ENCODE peak calls at places on chromosomes 3 and 15, in ten cellular contexts. A, T, R, C, Q, U, P, S, W and M are unnamed samples.

GRCh38 chr3:134371542-134372324 is 2.5 kb downstream of the AMOTL2 start:
- DNase-seq in S (peak; percentile 87), T (no peak), A (no peak), U (no peak), C (no peak), Q (no peak), P (no peak), W (no peak), R (no peak), M (no peak)

GRCh38 chr3:73710340-73710739 is 85.6 kb upstream of the PDZRN3 start:
- DNase-seq in A (no peak), R (no peak), S (no peak), Q (no peak), T (no peak), C (no peak), P (no peak), W (no peak), U (no peak), M (no peak)

GRCh38 chr3:186421946-186422345 is 59.9 kb upstream of the DGKG start:
- DNase-seq in P (no peak), A (no peak), W (no peak), Q (no peak), U (no peak), T (peak; percentile 23), C (no peak), S (no peak), R (no peak), M (no peak)

GRCh38 chr3:30531017-30531570 is 75.3 kb upstream of the TGFBR2 start:
- DNase-seq in T (no peak), S (no peak), A (no peak), R (no peak), C (no peak), W (no peak), P (no peak), U (no peak), Q (no peak), M (no peak)

GRCh38 chr3:48013288-48013980 is 2.8 kb downstream of the MAP4 start:
- DNase-seq in A (no peak), T (peak; percentile 61), S (peak; percentile 44), W (no peak), P (peak; percentile 38), Q (no peak), C (no peak), U (no peak), R (peak; percentile 18), M (no peak)

GRCh38 chr3:57803647-57804081 is 47.6 kb downstream of the SLMAP start:
- DNase-seq in P (peak; percentile 96), R (peak; percentile 88), S (peak; percentile 96), T (peak; percentile 97), C (no peak), Q (no peak), W (peak; percentile 66), A (no peak), U (peak; percentile 92), M (no peak)

GRCh38 chr3:121165397-121165837 is 257.4 kb downstream of the STXBP5L start:
- DNase-seq in S (no peak), U (peak; percentile 85), Q (no peak), C (no peak), P (peak; percentile 48), W (no peak), R (no peak), A (no peak), T (no peak), M (no peak)

GRCh38 chr3:48240711-48241491 is at the start of gene ZNF589:
- DNase-seq in R (peak; percentile 94), C (peak; percentile 93), S (peak; percentile 91), T (peak; percentile 97), A (peak; percentile 89), Q (peak; percentile 45), W (peak; percentile 88), P (peak; percentile 89), U (peak; percentile 94), M (peak; percentile 83)

GRCh38 chr3:161356287-161356686 is 15.0 kb downstream of the SPTSSB start:
- DNase-seq in A (no peak), P (no peak), C (no peak), R (no peak), W (no peak), T (no peak), U (no peak), S (peak; percentile 2), Q (no peak), M (no peak)

GRCh38 chr15:71469393-71469792 is 341.0 kb upstream of the NR2E3 start:
- DNase-seq in R (no peak), C (no peak), Q (no peak), S (no peak), W (no peak), T (no peak), U (no peak), A (no peak), P (no peak), M (no peak)

GRCh38 chr3:126618021-126618420 is 36.9 kb downstream of the TXNRD3 start:
- DNase-seq in U (no peak), W (no peak), R (no peak), A (no peak), P (no peak), Q (no peak), T (no peak), S (no peak), C (no peak), M (no peak)

GRCh38 chr3:64687781-64688515 is at the start of gene ADAMTS9:
- DNase-seq in U (no peak), W (peak; percentile 49), Q (peak; percentile 7), A (peak; percentile 85), C (no peak), R (peak; percentile 35), S (peak; percentile 67), T (peak; percentile 48), P (no peak), M (peak; percentile 57)

GRCh38 chr3:10935028-10935427 is 57.5 kb upstream of the SLC6A1 start:
- DNase-seq in S (no peak), P (no peak), T (no peak), C (no peak), W (no peak), Q (no peak), A (no peak), R (no peak), U (no peak), M (no peak)

GRCh38 chr3:114310701-114311100 is 16.9 kb downstream of the TIGIT start:
- DNase-seq in R (no peak), P (no peak), A (no peak), C (no peak), Q (no peak), W (no peak), S (no peak), U (no peak), T (no peak), M (no peak)

GRCh38 chr3:124920718-124921117 is 13.8 kb downstream of the MUC13 start:
- DNase-seq in W (no peak), P (no peak), R (no peak), T (no peak), C (no peak), S (no peak), A (no peak), Q (no peak), U (no peak), M (peak; percentile 6)

GRCh38 chr3:106829206-106829605 is 548.0 kb upstream of the CCDC54 start:
- DNase-seq in T (no peak), C (no peak), S (peak; percentile 50), U (no peak), A (no peak), R (no peak), P (no peak), Q (no peak), W (no peak), M (no peak)

GRCh38 chr15:81289910-81290309 is 34.0 kb downstream of the STARD5 start:
- DNase-seq in C (no peak), S (no peak), P (no peak), W (no peak), U (no peak), R (no peak), Q (no peak), T (no peak), A (no peak), M (no peak)

GRCh38 chr3:186990878-186991308 is 60.6 kb downstream of the ST6GAL1 start:
- DNase-seq in P (peak; percentile 79), T (peak; percentile 43), A (no peak), R (no peak), Q (no peak), S (peak; percentile 93), U (peak; percentile 43), W (no peak), C (no peak), M (no peak)